ENCODE peak calls at places on chromosomes 3 and 15, in four cellular contexts. One of them, this sample, is unnamed.

GRCh38 chr3:42052132-42052866 is 38.9 kb upstream of the TRAK1 start:
- DNase-seq in H1: no peak
- DNase-seq in GM12878: no peak
- DNase-seq in HepG2: no peak
- DNase-seq in this sample: no peak

GRCh38 chr15:25691544-25692430 is 171.3 kb downstream of the ATP10A start:
- DNase-seq in GM12878: no peak
- DNase-seq in H1: no peak
- DNase-seq in HepG2: no peak
- DNase-seq in this sample: no peak

GRCh38 chr3:163547045-163547692 is 1531.1 kb downstream of the SI start:
- DNase-seq in H1: no peak
- DNase-seq in GM12878: no peak
- DNase-seq in HepG2: no peak
- DNase-seq in this sample: no peak

GRCh38 chr15:83764201-83764839 is 110.4 kb downstream of the ADAMTSL3 start:
- DNase-seq in H1: no peak
- DNase-seq in HepG2: no peak
- DNase-seq in GM12878: no peak
- DNase-seq in this sample: no peak

GRCh38 chr3:66482005-66482404 is 18.8 kb downstream of the LRIG1 start:
- DNase-seq in HepG2: no peak
- DNase-seq in GM12878: no peak
- DNase-seq in H1: no peak
- DNase-seq in this sample: no peak

GRCh38 chr3:147400999-147401398 is 5.3 kb downstream of the ZIC4 start:
- DNase-seq in H1: peak
- DNase-seq in HepG2: no peak
- DNase-seq in GM12878: no peak
- DNase-seq in this sample: no peak

GRCh38 chr3:29565236-29565635 is 284.4 kb downstream of the RBMS3 start:
- DNase-seq in GM12878: no peak
- DNase-seq in HepG2: no peak
- DNase-seq in H1: no peak
- DNase-seq in this sample: no peak

GRCh38 chr3:158908187-158908762 is 106.4 kb downstream of the MFSD1 start:
- DNase-seq in H1: no peak
- DNase-seq in HepG2: no peak
- DNase-seq in GM12878: no peak
- DNase-seq in this sample: no peak

GRCh38 chr15:59917504-59918157 is 86.5 kb upstream of the FOXB1 start:
- DNase-seq in H1: peak
- DNase-seq in GM12878: peak
- DNase-seq in HepG2: peak
- DNase-seq in this sample: peak

GRCh38 chr3:180974286-180974685 is 15.2 kb downstream of the DNAJC19 start:
- DNase-seq in GM12878: no peak
- DNase-seq in H1: no peak
- DNase-seq in HepG2: no peak
- DNase-seq in this sample: no peak

GRCh38 chr15:89647191-89647851 is 7.9 kb downstream of the KIF7 start:
- DNase-seq in GM12878: no peak
- DNase-seq in HepG2: peak
- DNase-seq in H1: peak
- DNase-seq in this sample: peak

GRCh38 chr3:122989856-122990575 is 37.5 kb downstream of the SEMA5B start:
- DNase-seq in HepG2: no peak
- DNase-seq in H1: no peak
- DNase-seq in GM12878: no peak
- DNase-seq in this sample: no peak

GRCh38 chr15:25618161-25618560 is 179.3 kb upstream of the UBE3A start:
- DNase-seq in HepG2: no peak
- DNase-seq in H1: no peak
- DNase-seq in GM12878: no peak
- DNase-seq in this sample: no peak

GRCh38 chr15:83503595-83504364 is 56.6 kb downstream of the SH3GL3 start:
- DNase-seq in GM12878: no peak
- DNase-seq in HepG2: no peak
- DNase-seq in H1: no peak
- DNase-seq in this sample: no peak

GRCh38 chr3:31440878-31441277 is 91.8 kb upstream of the STT3B start:
- DNase-seq in HepG2: no peak
- DNase-seq in H1: no peak
- DNase-seq in GM12878: no peak
- DNase-seq in this sample: no peak

GRCh38 chr15:28123408-28124023 is 24.4 kb upstream of the OCA2 start:
- DNase-seq in GM12878: no peak
- DNase-seq in H1: peak
- DNase-seq in HepG2: peak
- DNase-seq in this sample: peak

GRCh38 chr3:138434875-138435772 is 708 bp downstream of the ESYT3 start:
- DNase-seq in H1: peak
- DNase-seq in HepG2: no peak
- DNase-seq in GM12878: no peak
- DNase-seq in this sample: no peak

GRCh38 chr3:120039642-120040610 is 54.3 kb downstream of the GSK3B start:
- DNase-seq in H1: peak
- DNase-seq in GM12878: no peak
- DNase-seq in HepG2: no peak
- DNase-seq in this sample: no peak

GRCh38 chr3:65597952-65598413 is 440.7 kb downstream of the MAGI1 start:
- DNase-seq in HepG2: no peak
- DNase-seq in GM12878: no peak
- DNase-seq in H1: peak
- DNase-seq in this sample: no peak

GRCh38 chr15:46177219-46177618 is 542.4 kb downstream of the SQOR start:
- DNase-seq in GM12878: no peak
- DNase-seq in HepG2: no peak
- DNase-seq in H1: no peak
- DNase-seq in this sample: no peak

GRCh38 chr3:172098698-172099494 is 59.5 kb downstream of the FNDC3B start:
- DNase-seq in H1: no peak
- DNase-seq in HepG2: peak
- DNase-seq in GM12878: no peak
- DNase-seq in this sample: no peak

GRCh38 chr3:98994128-98994762 is 92.8 kb upstream of the DCBLD2 start:
- DNase-seq in GM12878: no peak
- DNase-seq in HepG2: peak
- DNase-seq in H1: no peak
- DNase-seq in this sample: peak

GRCh38 chr3:149547954-149548728 is 73.6 kb downstream of the TM4SF4 start:
- DNase-seq in H1: no peak
- DNase-seq in GM12878: no peak
- DNase-seq in HepG2: peak
- DNase-seq in this sample: no peak

GRCh38 chr3:107644631-107645030 is 121.9 kb downstream of the BBX start:
- DNase-seq in H1: no peak
- DNase-seq in HepG2: no peak
- DNase-seq in GM12878: no peak
- DNase-seq in this sample: no peak

GRCh38 chr3:33541918-33542317 is 101.7 kb upstream of the UBP1 start:
- DNase-seq in GM12878: no peak
- DNase-seq in H1: no peak
- DNase-seq in HepG2: no peak
- DNase-seq in this sample: no peak

GRCh38 chr3:55692958-55693558 is 206.0 kb upstream of the WNT5A start:
- DNase-seq in GM12878: no peak
- DNase-seq in H1: no peak
- DNase-seq in HepG2: no peak
- DNase-seq in this sample: no peak

GRCh38 chr3:176855901-176856486 is 341.3 kb downstream of the TBL1XR1 start:
- DNase-seq in H1: no peak
- DNase-seq in HepG2: no peak
- DNase-seq in GM12878: no peak
- DNase-seq in this sample: no peak

GRCh38 chr3:150469931-150470740 is 62.0 kb downstream of the TSC22D2 start:
- DNase-seq in GM12878: no peak
- DNase-seq in H1: no peak
- DNase-seq in HepG2: no peak
- DNase-seq in this sample: no peak

GRCh38 chr3:187841552-187841951 is 96.3 kb upstream of the BCL6 start:
- DNase-seq in H1: peak
- DNase-seq in GM12878: no peak
- DNase-seq in HepG2: no peak
- DNase-seq in this sample: no peak

DNA sequence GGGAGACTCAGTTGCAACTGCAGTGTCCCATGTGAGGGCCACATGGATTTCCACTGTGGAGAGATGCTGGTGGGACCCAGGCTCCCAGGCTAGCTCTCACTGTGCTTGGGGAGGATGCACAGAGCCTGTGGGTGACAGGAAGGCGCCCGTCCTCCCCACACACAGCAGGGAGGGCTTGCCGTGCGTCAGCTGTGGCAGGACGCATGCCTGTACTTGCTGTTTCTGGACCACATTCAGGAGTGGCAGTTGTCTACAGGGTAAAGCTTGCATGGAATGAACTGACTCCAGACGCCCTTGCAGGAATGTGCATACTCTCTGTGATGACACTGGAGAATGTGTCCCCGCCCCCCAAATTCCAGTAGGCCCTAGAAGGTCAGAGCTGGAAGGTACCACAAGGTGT is 63.8 kb upstream of the SNRPA1 start:
- DNase-seq in GM12878: no peak
- DNase-seq in HepG2: peak
- DNase-seq in H1: no peak
- DNase-seq in this sample: no peak
- TF ChIP-seq SUZ12 in GM12878: no peak
- TF ChIP-seq SUZ12 in HepG2: no peak
- TF ChIP-seq SUZ12 in H1: no peak
- TF ChIP-seq SUZ12 in this sample: no peak

GRCh38 chr15:64604319-64604718 is 143.9 kb downstream of the ZNF609 start:
- DNase-seq in H1: no peak
- DNase-seq in GM12878: no peak
- DNase-seq in HepG2: no peak
- DNase-seq in this sample: no peak

GRCh38 chr15:64599716-64600115 is 139.3 kb downstream of the ZNF609 start:
- DNase-seq in HepG2: no peak
- DNase-seq in GM12878: no peak
- DNase-seq in H1: no peak
- DNase-seq in this sample: no peak

GRCh38 chr15:64597469-64597806 is 137.1 kb downstream of the ZNF609 start:
- DNase-seq in HepG2: no peak
- DNase-seq in GM12878: no peak
- DNase-seq in H1: no peak
- DNase-seq in this sample: no peak

GRCh38 chr15:64599226-64599625 is 138.8 kb downstream of the ZNF609 start:
- DNase-seq in H1: no peak
- DNase-seq in GM12878: no peak
- DNase-seq in HepG2: no peak
- DNase-seq in this sample: no peak

DNA sequence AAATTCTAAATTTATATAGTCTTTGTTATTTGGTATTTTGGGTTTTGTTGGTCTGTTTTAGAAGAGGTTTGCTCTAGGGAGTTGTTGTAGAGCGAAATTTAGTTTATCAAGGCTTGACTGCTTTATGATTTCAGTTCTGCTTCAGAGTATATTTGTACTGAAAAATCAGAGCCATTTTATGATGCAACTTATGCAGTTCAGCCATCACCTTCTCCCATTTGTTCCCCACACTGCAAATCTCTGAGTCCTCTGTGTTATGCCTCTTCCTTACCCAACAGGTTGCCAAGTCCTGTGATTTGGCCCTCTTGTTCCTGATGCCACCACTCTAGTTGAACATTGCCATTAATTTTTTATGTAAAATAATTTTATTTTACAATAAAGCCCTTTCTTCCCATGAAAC is 140.4 kb downstream of the ZNF609 start:
- DNase-seq in GM12878: no peak
- DNase-seq in H1: no peak
- DNase-seq in HepG2: no peak
- DNase-seq in this sample: no peak
- TF ChIP-seq SP1 in GM12878: no peak
- TF ChIP-seq SP1 in H1: no peak
- TF ChIP-seq SP1 in HepG2: no peak
- TF ChIP-seq SP1 in this sample: no peak

DNA sequence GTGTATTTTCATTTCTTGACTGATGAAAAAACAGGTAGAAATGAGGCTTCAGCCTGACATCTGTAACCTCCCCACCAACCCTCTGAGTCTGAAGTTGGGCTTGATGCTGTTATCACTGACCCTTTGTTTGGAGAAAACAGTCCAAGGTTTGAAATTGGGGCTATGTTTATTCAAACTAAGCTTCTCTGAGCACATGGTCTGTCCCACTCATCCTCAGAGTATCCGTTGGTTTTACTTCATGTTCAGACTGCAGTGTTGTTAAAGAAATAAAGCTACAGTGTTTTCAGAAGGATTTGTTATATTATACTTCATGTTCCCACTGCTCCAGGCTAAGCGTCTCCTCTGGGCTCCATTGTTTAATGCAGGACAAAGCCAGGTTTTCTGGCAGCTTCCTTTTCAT is 6.0 kb downstream of the MAPKBP1 start:
- DNase-seq in GM12878: no peak
- DNase-seq in HepG2: peak
- DNase-seq in H1: no peak
- DNase-seq in this sample: no peak
- TF ChIP-seq SUZ12 in GM12878: no peak
- TF ChIP-seq SUZ12 in HepG2: no peak
- TF ChIP-seq SUZ12 in H1: no peak
- TF ChIP-seq SUZ12 in this sample: no peak

DNA sequence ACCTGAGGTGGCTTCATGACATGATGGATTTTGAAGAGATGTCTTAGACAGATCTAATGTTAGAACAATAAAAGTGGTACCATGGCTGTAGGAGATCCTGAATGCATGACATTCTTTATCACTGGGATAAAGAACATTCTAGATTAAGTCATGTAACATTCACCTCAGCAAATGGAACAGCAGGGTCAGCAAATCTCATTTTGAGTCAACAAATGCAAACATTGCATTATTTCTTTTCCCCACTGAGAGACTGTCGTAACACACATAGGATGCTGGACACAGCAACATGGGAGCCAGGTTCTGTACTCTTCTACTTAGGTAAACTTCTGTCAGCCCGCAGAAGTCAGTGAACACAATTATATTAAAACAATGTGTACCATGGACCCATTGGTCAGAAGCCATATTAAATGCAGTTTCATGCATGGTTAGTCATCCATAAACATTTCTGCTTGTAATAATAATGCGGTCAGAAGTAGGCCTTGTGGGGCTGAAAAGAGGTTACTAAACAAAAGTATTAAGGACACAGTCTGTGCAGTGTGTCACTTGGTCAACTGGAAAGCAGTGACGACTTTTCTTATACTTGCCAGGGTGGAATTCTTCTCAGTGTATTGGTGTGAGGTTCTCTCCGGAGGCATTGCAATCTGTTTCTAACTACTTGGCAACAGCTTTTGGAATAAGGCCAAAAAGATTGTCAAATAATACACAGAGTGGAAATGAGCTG is 46.6 kb downstream of the CHL1 start:
- DNase-seq in HepG2: no peak
- DNase-seq in H1: no peak
- DNase-seq in GM12878: no peak
- DNase-seq in this sample: no peak
- TF ChIP-seq SP1 in HepG2: no peak
- TF ChIP-seq SP1 in H1: no peak
- TF ChIP-seq SP1 in GM12878: no peak
- TF ChIP-seq SP1 in this sample: no peak